ENCODE peak calls at places on chromosomes 7 and 10, in six cellular contexts. O, B, S, C, Q and M are unnamed samples.

GRCh38 chr10:101858723-101859500 is 15.3 kb upstream of the KCNIP2 start:
- DNase-seq in Q (no peak), C (no peak), B (no peak), O (no peak), S (no peak), M (no peak)

GRCh38 chr7:90752051-90752450 is 155.9 kb downstream of the CDK14 start:
- DNase-seq in B (no peak), S (no peak), O (no peak), C (no peak), Q (no peak), M (no peak)

GRCh38 chr10:14750900-14751575 is 23.7 kb downstream of the FAM107B start:
- DNase-seq in Q (peak), O (no peak), B (no peak), C (no peak), S (no peak), M (peak)

GRCh38 chr10:95287281-95287680 is 3.5 kb downstream of the PDLIM1 start:
- DNase-seq in Q (no peak), B (no peak), O (no peak), C (no peak), S (no peak), M (no peak)

GRCh38 chr7:145633513-145633912 is 483.1 kb upstream of the CNTNAP2 start:
- DNase-seq in S (no peak), Q (no peak), C (no peak), O (no peak), B (no peak), M (no peak)

GRCh38 chr7:29126804-29127203 is 19.5 kb downstream of the CPVL start:
- DNase-seq in Q (no peak), S (no peak), O (no peak), B (no peak), C (no peak), M (no peak)

GRCh38 chr10:66837990-66838389 is 87.8 kb upstream of the LRRTM3 start:
- DNase-seq in C (no peak), S (no peak), Q (no peak), B (no peak), O (no peak), M (no peak)

GRCh38 chr10:101453791-101454718 is 100.1 kb downstream of the BTRC start:
- DNase-seq in B (no peak), Q (no peak), C (no peak), S (no peak), O (no peak), M (no peak)

GRCh38 chr10:96910488-96911395 is 78.6 kb downstream of the LCOR start:
- DNase-seq in S (no peak), C (no peak), Q (no peak), B (peak), O (peak), M (no peak)

GRCh38 chr7:156903232-156903909 is 10.4 kb upstream of the LMBR1 start:
- DNase-seq in B (no peak), Q (peak), C (no peak), O (no peak), S (no peak), M (peak)

GRCh38 chr10:34526186-34526585 is 288.9 kb downstream of the PARD3 start:
- DNase-seq in Q (no peak), B (no peak), C (no peak), O (no peak), S (no peak), M (no peak)

GRCh38 chr7:3670898-3671297 is 369.8 kb downstream of the SDK1 start:
- DNase-seq in C (no peak), Q (no peak), O (no peak), B (no peak), S (no peak), M (no peak)

GRCh38 chr10:33263453-33263852 is 71.0 kb downstream of the NRP1 start:
- DNase-seq in B (no peak), O (no peak), C (no peak), Q (no peak), S (no peak), M (no peak)

GRCh38 chr10:31656820-31657470 is 271.7 kb downstream of the ARHGAP12 start:
- DNase-seq in O (no peak), S (no peak), C (no peak), Q (no peak), B (no peak), M (no peak)

GRCh38 chr10:29736325-29737208 is 101.8 kb upstream of the SVIL start:
- DNase-seq in C (peak), S (peak), B (peak), O (peak), Q (peak), M (peak)

GRCh38 chr7:151784843-151785680 is 91.9 kb downstream of the PRKAG2 start:
- DNase-seq in S (peak), O (no peak), Q (no peak), B (no peak), C (no peak), M (peak)

GRCh38 chr7:74343281-74344127 is 54.3 kb downstream of the CLIP2 start:
- DNase-seq in Q (no peak), O (no peak), S (no peak), C (no peak), B (peak), M (no peak)

GRCh38 chr10:79561257-79561656 is 1.1 kb upstream of the SFTPA2 start:
- DNase-seq in B (no peak), C (no peak), Q (no peak), S (no peak), O (no peak), M (no peak)

GRCh38 chr7:102898532-102898859 is 14.3 kb upstream of the LRRC17 start:
- DNase-seq in B (no peak), O (no peak), S (no peak), Q (no peak), C (no peak), M (no peak)

GRCh38 chr7:98186452-98187137 is 24.6 kb upstream of the BHLHA15 start:
- DNase-seq in B (no peak), O (no peak), S (no peak), Q (no peak), C (no peak), M (no peak)

GRCh38 chr10:131494451-131494850 is 182.9 kb upstream of the TCERG1L start:
- DNase-seq in Q (no peak), O (no peak), B (no peak), S (no peak), C (no peak), M (no peak)

GRCh38 chr7:32670105-32670504 is 174.8 kb downstream of the AVL9 start:
- DNase-seq in C (no peak), B (peak), Q (no peak), S (no peak), O (no peak), M (no peak)

GRCh38 chr10:62082729-62083412 is 181.4 kb downstream of the ARID5B start:
- DNase-seq in C (no peak), O (peak), S (no peak), B (no peak), Q (no peak), M (no peak)

GRCh38 chr10:33252794-33253203 is 81.7 kb downstream of the NRP1 start:
- DNase-seq in C (no peak), S (no peak), Q (no peak), O (no peak), B (peak), M (no peak)

GRCh38 chr10:14588084-14588937 is 186.4 kb downstream of the FAM107B start:
- DNase-seq in O (no peak), S (no peak), Q (no peak), B (peak), C (no peak), M (no peak)

GRCh38 chr7:104410742-104411141 is 82.3 kb downstream of the LHFPL3 start:
- DNase-seq in B (no peak), Q (no peak), S (no peak), O (no peak), C (no peak), M (no peak)

GRCh38 chr7:107152011-107152410 is 16.8 kb upstream of the HBP1 start:
- DNase-seq in C (no peak), Q (no peak), O (no peak), B (no peak), S (no peak), M (no peak)

GRCh38 chr7:154841731-154842331 is 161.1 kb downstream of the PAXIP1 start:
- DNase-seq in Q (no peak), O (peak), S (no peak), C (no peak), B (no peak), M (no peak)

GRCh38 chr10:75606203-75606779 is 174.9 kb downstream of the LRMDA start:
- DNase-seq in S (no peak), C (no peak), O (no peak), Q (no peak), B (no peak), M (no peak)
- H3K27ac ChIP-seq in S (peak), C (no peak), O (no peak), Q (peak), B (no peak), M (no peak)

GRCh38 chr10:125699562-125700143 is 16.7 kb upstream of the TEX36 start:
- DNase-seq in O (no peak), S (no peak), Q (no peak), C (no peak), B (no peak), M (no peak)

GRCh38 chr10:125698599-125698998 is 15.6 kb upstream of the TEX36 start:
- DNase-seq in B (no peak), Q (no peak), S (no peak), O (no peak), C (no peak), M (no peak)

GRCh38 chr10:125694874-125695273 is 11.9 kb upstream of the TEX36 start:
- DNase-seq in Q (no peak), O (no peak), B (peak), C (no peak), S (no peak), M (no peak)

DNA sequence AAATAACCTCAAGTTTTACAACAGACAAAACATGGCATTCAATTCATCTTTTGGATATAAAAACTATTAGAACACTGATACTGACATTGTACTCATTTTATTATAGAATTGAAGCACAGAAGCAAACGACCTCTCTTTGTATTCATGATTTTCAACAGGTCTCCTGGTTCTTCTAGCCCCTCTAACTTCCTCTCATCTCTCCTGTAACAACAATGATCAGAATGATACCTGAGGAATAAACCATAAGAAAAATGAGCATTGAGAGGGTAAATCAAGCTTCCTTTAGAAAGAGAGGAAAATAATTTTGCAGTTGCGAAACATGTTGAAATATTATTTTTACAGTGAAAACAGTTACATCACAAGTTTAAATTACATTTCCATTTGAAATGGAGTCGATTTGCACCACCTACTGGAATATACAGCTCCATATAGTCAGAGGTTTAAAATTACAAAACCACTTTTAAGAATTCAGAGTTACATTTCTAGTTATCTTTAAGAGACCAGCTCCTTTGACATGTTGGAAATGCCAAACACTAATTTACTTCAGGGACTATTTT is 17.5 kb upstream of the TEX36 start:
- DNase-seq in B (no peak), C (no peak), O (no peak), Q (no peak), S (no peak), M (no peak)
- TF ChIP-seq CTCF in B (peak), C (no peak), O (peak), Q (no peak), S (no peak), M (no peak)

GRCh38 chr10:74969530-74969929 is 141.9 kb upstream of the SAMD8 start:
- DNase-seq in C (no peak), Q (no peak), O (no peak), B (no peak), S (no peak), M (no peak)

GRCh38 chr10:74963549-74963948 is 137.1 kb downstream of the KAT6B start:
- DNase-seq in Q (no peak), B (no peak), S (no peak), C (no peak), O (no peak), M (no peak)

GRCh38 chr10:74968621-74969019 is 142.2 kb downstream of the KAT6B start:
- DNase-seq in C (no peak), S (no peak), O (no peak), B (no peak), Q (no peak), M (no peak)

GRCh38 chr10:74969093-74969492 is 142.4 kb upstream of the SAMD8 start:
- DNase-seq in O (no peak), C (no peak), S (no peak), B (no peak), Q (no peak), M (no peak)

GRCh38 chr10:74967850-74968620 is 141.6 kb downstream of the KAT6B start:
- DNase-seq in C (no peak), Q (no peak), S (no peak), O (no peak), B (no peak), M (no peak)
- H3K27ac ChIP-seq in C (peak), Q (no peak), S (no peak), O (no peak), B (no peak), M (no peak)

GRCh38 chr7:41870505-41871138 is 167.7 kb upstream of the INHBA start:
- DNase-seq in Q (no peak), O (no peak), S (no peak), B (no peak), C (no peak), M (no peak)

GRCh38 chr7:41874206-41874770 is 171.4 kb upstream of the INHBA start:
- DNase-seq in O (no peak), B (no peak), Q (no peak), S (no peak), C (no peak), M (no peak)

GRCh38 chr7:41873781-41874180 is 170.9 kb upstream of the INHBA start:
- DNase-seq in C (no peak), B (no peak), O (no peak), S (no peak), Q (no peak), M (no peak)

GRCh38 chr7:41875513-41875912 is 172.6 kb upstream of the INHBA start:
- DNase-seq in S (no peak), Q (no peak), B (no peak), C (no peak), O (peak), M (no peak)

DNA sequence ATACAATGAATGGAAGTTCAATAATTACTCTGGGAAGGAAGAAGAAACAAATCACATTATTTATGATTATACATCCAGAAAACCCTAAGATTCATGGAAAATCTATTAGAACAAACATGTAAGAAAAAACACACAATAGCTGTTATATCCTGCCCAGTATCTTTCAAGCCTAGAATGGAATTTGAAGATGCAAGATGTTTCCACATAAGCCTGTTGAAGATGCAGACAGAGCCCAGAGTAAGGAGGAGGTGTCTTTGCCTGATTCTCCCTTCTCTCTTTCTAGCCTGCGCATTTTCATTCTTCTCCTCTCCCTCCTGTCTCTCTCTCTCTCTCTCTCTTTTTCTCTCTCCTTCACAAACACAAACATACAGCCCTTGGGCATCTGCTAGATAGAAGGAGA is 170.1 kb upstream of the INHBA start:
- DNase-seq in C (no peak), Q (no peak), O (no peak), B (no peak), S (no peak), M (no peak)
- TF ChIP-seq CTCF in C (no peak), Q (no peak), O (no peak), B (no peak), S (no peak), M (no peak)

GRCh38 chr7:37920619-37921339 is at the start of gene EPDR1:
- DNase-seq in Q (peak), B (peak), S (peak), O (peak), C (peak), M (peak)
- H3K27ac ChIP-seq in Q (peak), B (peak), S (peak), O (peak), C (peak), M (peak)

GRCh38 chr7:128939861-128940410 is 2.2 kb downstream of the IRF5 start:
- DNase-seq in B (no peak), Q (no peak), C (no peak), O (no peak), S (no peak), M (no peak)
- TF ChIP-seq CTCF in B (no peak), Q (no peak), C (no peak), O (no peak), S (no peak), M (no peak)

GRCh38 chr7:293681-294439 is 3.9 kb downstream of the FOXL3 start:
- DNase-seq in Q (no peak), B (no peak), O (no peak), C (no peak), S (no peak), M (no peak)
- H3K27ac ChIP-seq in Q (no peak), B (no peak), O (no peak), C (no peak), S (no peak), M (no peak)